ENCODE peak calls at places on chromosomes 3 and 15, in six cellular contexts. One of them, this sample, is unnamed.

GRCh38 chr15:80185152-80185551 is 32.4 kb downstream of the FAH start:
- DNase-seq in stimulated activated CD4-positive, alpha-beta T cell treated with anti-CD3 and anti-CD28 coated beads, Interleukin-2, amount 100 ng/mL, for 48 hours: no peak
- DNase-seq in lung microvascular endothelial cell: no peak
- DNase-seq in CD4-positive, alpha-beta T cell: no peak
- DNase-seq in foreskin fibroblast: no peak
- DNase-seq in NCI-H524 treated with DMSO at 0.1 percent for 48 hours: no peak
- DNase-seq in this sample: no peak

GRCh38 chr3:192727032-192727847 is at the start of gene FGF12:
- DNase-seq in stimulated activated CD4-positive, alpha-beta T cell treated with anti-CD3 and anti-CD28 coated beads, Interleukin-2, amount 100 ng/mL, for 48 hours: no peak
- DNase-seq in lung microvascular endothelial cell: peak
- DNase-seq in CD4-positive, alpha-beta T cell: no peak
- DNase-seq in foreskin fibroblast: no peak
- DNase-seq in NCI-H524 treated with DMSO at 0.1 percent for 48 hours: peak
- DNase-seq in this sample: no peak

GRCh38 chr15:39296955-39297354 is 283.9 kb upstream of the THBS1 start:
- DNase-seq in stimulated activated CD4-positive, alpha-beta T cell treated with anti-CD3 and anti-CD28 coated beads, Interleukin-2, amount 100 ng/mL, for 48 hours: no peak
- DNase-seq in lung microvascular endothelial cell: no peak
- DNase-seq in CD4-positive, alpha-beta T cell: no peak
- DNase-seq in foreskin fibroblast: no peak
- DNase-seq in NCI-H524 treated with DMSO at 0.1 percent for 48 hours: no peak
- DNase-seq in this sample: no peak

GRCh38 chr15:31261266-31262142 is 65.1 kb upstream of the KLF13 start:
- DNase-seq in stimulated activated CD4-positive, alpha-beta T cell treated with anti-CD3 and anti-CD28 coated beads, Interleukin-2, amount 100 ng/mL, for 48 hours: no peak
- DNase-seq in lung microvascular endothelial cell: no peak
- DNase-seq in CD4-positive, alpha-beta T cell: no peak
- DNase-seq in foreskin fibroblast: no peak
- DNase-seq in NCI-H524 treated with DMSO at 0.1 percent for 48 hours: no peak
- DNase-seq in this sample: no peak

GRCh38 chr15:77821188-77821958 is 188.7 kb upstream of the LINGO1 start:
- DNase-seq in stimulated activated CD4-positive, alpha-beta T cell treated with anti-CD3 and anti-CD28 coated beads, Interleukin-2, amount 100 ng/mL, for 48 hours: peak
- DNase-seq in lung microvascular endothelial cell: peak
- DNase-seq in CD4-positive, alpha-beta T cell: no peak
- DNase-seq in foreskin fibroblast: peak
- DNase-seq in NCI-H524 treated with DMSO at 0.1 percent for 48 hours: no peak
- DNase-seq in this sample: no peak

GRCh38 chr3:170162630-170163029 is 18.9 kb downstream of the PHC3 start:
- DNase-seq in stimulated activated CD4-positive, alpha-beta T cell treated with anti-CD3 and anti-CD28 coated beads, Interleukin-2, amount 100 ng/mL, for 48 hours: no peak
- DNase-seq in lung microvascular endothelial cell: no peak
- DNase-seq in CD4-positive, alpha-beta T cell: no peak
- DNase-seq in foreskin fibroblast: no peak
- DNase-seq in NCI-H524 treated with DMSO at 0.1 percent for 48 hours: no peak
- DNase-seq in this sample: no peak

GRCh38 chr3:32922078-32922477 is 29.4 kb upstream of the CCR4 start:
- DNase-seq in stimulated activated CD4-positive, alpha-beta T cell treated with anti-CD3 and anti-CD28 coated beads, Interleukin-2, amount 100 ng/mL, for 48 hours: no peak
- DNase-seq in lung microvascular endothelial cell: no peak
- DNase-seq in CD4-positive, alpha-beta T cell: no peak
- DNase-seq in foreskin fibroblast: no peak
- DNase-seq in NCI-H524 treated with DMSO at 0.1 percent for 48 hours: no peak
- DNase-seq in this sample: no peak

GRCh38 chr3:141105828-141106628 is 54.9 kb downstream of the SPSB4 start:
- DNase-seq in stimulated activated CD4-positive, alpha-beta T cell treated with anti-CD3 and anti-CD28 coated beads, Interleukin-2, amount 100 ng/mL, for 48 hours: peak
- DNase-seq in lung microvascular endothelial cell: peak
- DNase-seq in CD4-positive, alpha-beta T cell: peak
- DNase-seq in foreskin fibroblast: peak
- DNase-seq in NCI-H524 treated with DMSO at 0.1 percent for 48 hours: peak
- DNase-seq in this sample: no peak

GRCh38 chr3:72258786-72259185 is 473.8 kb upstream of the PROK2 start:
- DNase-seq in stimulated activated CD4-positive, alpha-beta T cell treated with anti-CD3 and anti-CD28 coated beads, Interleukin-2, amount 100 ng/mL, for 48 hours: no peak
- DNase-seq in lung microvascular endothelial cell: no peak
- DNase-seq in CD4-positive, alpha-beta T cell: no peak
- DNase-seq in foreskin fibroblast: no peak
- DNase-seq in NCI-H524 treated with DMSO at 0.1 percent for 48 hours: peak
- DNase-seq in this sample: no peak

GRCh38 chr3:194908972-194909371 is 223.3 kb downstream of the FAM43A start:
- DNase-seq in stimulated activated CD4-positive, alpha-beta T cell treated with anti-CD3 and anti-CD28 coated beads, Interleukin-2, amount 100 ng/mL, for 48 hours: no peak
- DNase-seq in lung microvascular endothelial cell: no peak
- DNase-seq in CD4-positive, alpha-beta T cell: no peak
- DNase-seq in foreskin fibroblast: no peak
- DNase-seq in NCI-H524 treated with DMSO at 0.1 percent for 48 hours: no peak
- DNase-seq in this sample: no peak

GRCh38 chr3:133608405-133608804 is 34.9 kb downstream of the CDV3 start:
- DNase-seq in stimulated activated CD4-positive, alpha-beta T cell treated with anti-CD3 and anti-CD28 coated beads, Interleukin-2, amount 100 ng/mL, for 48 hours: no peak
- DNase-seq in lung microvascular endothelial cell: no peak
- DNase-seq in CD4-positive, alpha-beta T cell: no peak
- DNase-seq in foreskin fibroblast: no peak
- DNase-seq in NCI-H524 treated with DMSO at 0.1 percent for 48 hours: no peak
- DNase-seq in this sample: no peak

GRCh38 chr3:141050576-141050912 is 603 bp upstream of the SPSB4 start:
- DNase-seq in stimulated activated CD4-positive, alpha-beta T cell treated with anti-CD3 and anti-CD28 coated beads, Interleukin-2, amount 100 ng/mL, for 48 hours: no peak
- DNase-seq in lung microvascular endothelial cell: no peak
- DNase-seq in CD4-positive, alpha-beta T cell: no peak
- DNase-seq in foreskin fibroblast: no peak
- DNase-seq in NCI-H524 treated with DMSO at 0.1 percent for 48 hours: no peak
- DNase-seq in this sample: no peak

GRCh38 chr3:58167431-58168351 is 43.1 kb downstream of the DNASE1L3 start:
- DNase-seq in stimulated activated CD4-positive, alpha-beta T cell treated with anti-CD3 and anti-CD28 coated beads, Interleukin-2, amount 100 ng/mL, for 48 hours: peak
- DNase-seq in lung microvascular endothelial cell: peak
- DNase-seq in CD4-positive, alpha-beta T cell: peak
- DNase-seq in foreskin fibroblast: peak
- DNase-seq in NCI-H524 treated with DMSO at 0.1 percent for 48 hours: no peak
- DNase-seq in this sample: peak

GRCh38 chr3:147652682-147653081 is 243.5 kb downstream of the ZIC1 start:
- DNase-seq in stimulated activated CD4-positive, alpha-beta T cell treated with anti-CD3 and anti-CD28 coated beads, Interleukin-2, amount 100 ng/mL, for 48 hours: no peak
- DNase-seq in lung microvascular endothelial cell: no peak
- DNase-seq in CD4-positive, alpha-beta T cell: no peak
- DNase-seq in foreskin fibroblast: no peak
- DNase-seq in NCI-H524 treated with DMSO at 0.1 percent for 48 hours: no peak
- DNase-seq in this sample: no peak

GRCh38 chr15:101652783-101653430 is 726 bp upstream of the TM2D3 start:
- DNase-seq in stimulated activated CD4-positive, alpha-beta T cell treated with anti-CD3 and anti-CD28 coated beads, Interleukin-2, amount 100 ng/mL, for 48 hours: no peak
- DNase-seq in lung microvascular endothelial cell: no peak
- DNase-seq in CD4-positive, alpha-beta T cell: no peak
- DNase-seq in foreskin fibroblast: peak
- DNase-seq in NCI-H524 treated with DMSO at 0.1 percent for 48 hours: no peak
- DNase-seq in this sample: no peak

GRCh38 chr3:188076176-188076575 is 77.8 kb upstream of the LPP start:
- DNase-seq in stimulated activated CD4-positive, alpha-beta T cell treated with anti-CD3 and anti-CD28 coated beads, Interleukin-2, amount 100 ng/mL, for 48 hours: no peak
- DNase-seq in lung microvascular endothelial cell: no peak
- DNase-seq in CD4-positive, alpha-beta T cell: no peak
- DNase-seq in foreskin fibroblast: no peak
- DNase-seq in NCI-H524 treated with DMSO at 0.1 percent for 48 hours: no peak
- DNase-seq in this sample: no peak

GRCh38 chr3:124812291-124813265 is 74.6 kb downstream of the ITGB5 start:
- DNase-seq in stimulated activated CD4-positive, alpha-beta T cell treated with anti-CD3 and anti-CD28 coated beads, Interleukin-2, amount 100 ng/mL, for 48 hours: no peak
- DNase-seq in lung microvascular endothelial cell: peak
- DNase-seq in CD4-positive, alpha-beta T cell: no peak
- DNase-seq in foreskin fibroblast: peak
- DNase-seq in NCI-H524 treated with DMSO at 0.1 percent for 48 hours: no peak
- DNase-seq in this sample: no peak

GRCh38 chr3:151561878-151562277 is 101.0 kb upstream of the IGSF10 start:
- DNase-seq in stimulated activated CD4-positive, alpha-beta T cell treated with anti-CD3 and anti-CD28 coated beads, Interleukin-2, amount 100 ng/mL, for 48 hours: no peak
- DNase-seq in lung microvascular endothelial cell: no peak
- DNase-seq in CD4-positive, alpha-beta T cell: no peak
- DNase-seq in foreskin fibroblast: no peak
- DNase-seq in NCI-H524 treated with DMSO at 0.1 percent for 48 hours: no peak
- DNase-seq in this sample: no peak

GRCh38 chr3:135784557-135784956 is 181.0 kb upstream of the PPP2R3A start:
- DNase-seq in stimulated activated CD4-positive, alpha-beta T cell treated with anti-CD3 and anti-CD28 coated beads, Interleukin-2, amount 100 ng/mL, for 48 hours: no peak
- DNase-seq in lung microvascular endothelial cell: no peak
- DNase-seq in CD4-positive, alpha-beta T cell: no peak
- DNase-seq in foreskin fibroblast: no peak
- DNase-seq in NCI-H524 treated with DMSO at 0.1 percent for 48 hours: no peak
- DNase-seq in this sample: no peak

GRCh38 chr3:137759505-137759904 is 4.6 kb upstream of the SOX14 start:
- DNase-seq in stimulated activated CD4-positive, alpha-beta T cell treated with anti-CD3 and anti-CD28 coated beads, Interleukin-2, amount 100 ng/mL, for 48 hours: no peak
- DNase-seq in lung microvascular endothelial cell: no peak
- DNase-seq in CD4-positive, alpha-beta T cell: no peak
- DNase-seq in foreskin fibroblast: no peak
- DNase-seq in NCI-H524 treated with DMSO at 0.1 percent for 48 hours: no peak
- DNase-seq in this sample: no peak

GRCh38 chr3:33704891-33705290 is 13.2 kb downstream of the CLASP2 start:
- DNase-seq in stimulated activated CD4-positive, alpha-beta T cell treated with anti-CD3 and anti-CD28 coated beads, Interleukin-2, amount 100 ng/mL, for 48 hours: no peak
- DNase-seq in lung microvascular endothelial cell: no peak
- DNase-seq in CD4-positive, alpha-beta T cell: no peak
- DNase-seq in foreskin fibroblast: no peak
- DNase-seq in NCI-H524 treated with DMSO at 0.1 percent for 48 hours: no peak
- DNase-seq in this sample: no peak

GRCh38 chr3:189204467-189204866 is 32.7 kb downstream of the TPRG1 start:
- DNase-seq in stimulated activated CD4-positive, alpha-beta T cell treated with anti-CD3 and anti-CD28 coated beads, Interleukin-2, amount 100 ng/mL, for 48 hours: no peak
- DNase-seq in lung microvascular endothelial cell: no peak
- DNase-seq in CD4-positive, alpha-beta T cell: no peak
- DNase-seq in foreskin fibroblast: peak
- DNase-seq in NCI-H524 treated with DMSO at 0.1 percent for 48 hours: no peak
- DNase-seq in this sample: no peak

GRCh38 chr3:155018621-155019330 is 61.3 kb upstream of the MME start:
- DNase-seq in stimulated activated CD4-positive, alpha-beta T cell treated with anti-CD3 and anti-CD28 coated beads, Interleukin-2, amount 100 ng/mL, for 48 hours: no peak
- DNase-seq in lung microvascular endothelial cell: peak
- DNase-seq in CD4-positive, alpha-beta T cell: no peak
- DNase-seq in foreskin fibroblast: no peak
- DNase-seq in NCI-H524 treated with DMSO at 0.1 percent for 48 hours: no peak
- DNase-seq in this sample: no peak

GRCh38 chr3:47318921-47319320 is 36.2 kb downstream of the KLHL18 start:
- DNase-seq in stimulated activated CD4-positive, alpha-beta T cell treated with anti-CD3 and anti-CD28 coated beads, Interleukin-2, amount 100 ng/mL, for 48 hours: no peak
- DNase-seq in lung microvascular endothelial cell: no peak
- DNase-seq in CD4-positive, alpha-beta T cell: no peak
- DNase-seq in foreskin fibroblast: no peak
- DNase-seq in NCI-H524 treated with DMSO at 0.1 percent for 48 hours: no peak
- DNase-seq in this sample: no peak

GRCh38 chr3:50675179-50676030 is 678 bp downstream of the DOCK3 start:
- DNase-seq in stimulated activated CD4-positive, alpha-beta T cell treated with anti-CD3 and anti-CD28 coated beads, Interleukin-2, amount 100 ng/mL, for 48 hours: peak
- DNase-seq in lung microvascular endothelial cell: no peak
- DNase-seq in CD4-positive, alpha-beta T cell: peak
- DNase-seq in foreskin fibroblast: no peak
- DNase-seq in NCI-H524 treated with DMSO at 0.1 percent for 48 hours: no peak
- DNase-seq in this sample: peak

GRCh38 chr3:143885803-143886427 is 37.6 kb upstream of the SLC9A9 start:
- DNase-seq in stimulated activated CD4-positive, alpha-beta T cell treated with anti-CD3 and anti-CD28 coated beads, Interleukin-2, amount 100 ng/mL, for 48 hours: peak
- DNase-seq in lung microvascular endothelial cell: peak
- DNase-seq in CD4-positive, alpha-beta T cell: no peak
- DNase-seq in foreskin fibroblast: peak
- DNase-seq in NCI-H524 treated with DMSO at 0.1 percent for 48 hours: no peak
- DNase-seq in this sample: no peak

GRCh38 chr3:124671123-124671522 is 59.1 kb upstream of the UMPS start:
- DNase-seq in stimulated activated CD4-positive, alpha-beta T cell treated with anti-CD3 and anti-CD28 coated beads, Interleukin-2, amount 100 ng/mL, for 48 hours: no peak
- DNase-seq in lung microvascular endothelial cell: peak
- DNase-seq in CD4-positive, alpha-beta T cell: no peak
- DNase-seq in foreskin fibroblast: no peak
- DNase-seq in NCI-H524 treated with DMSO at 0.1 percent for 48 hours: no peak
- DNase-seq in this sample: no peak

GRCh38 chr15:78368115-78368514 is 28.0 kb downstream of the CRABP1 start:
- DNase-seq in stimulated activated CD4-positive, alpha-beta T cell treated with anti-CD3 and anti-CD28 coated beads, Interleukin-2, amount 100 ng/mL, for 48 hours: no peak
- DNase-seq in lung microvascular endothelial cell: no peak
- DNase-seq in CD4-positive, alpha-beta T cell: no peak
- DNase-seq in foreskin fibroblast: no peak
- DNase-seq in NCI-H524 treated with DMSO at 0.1 percent for 48 hours: no peak
- DNase-seq in this sample: no peak

GRCh38 chr3:10986592-10986991 is 6.0 kb upstream of the SLC6A1 start:
- DNase-seq in stimulated activated CD4-positive, alpha-beta T cell treated with anti-CD3 and anti-CD28 coated beads, Interleukin-2, amount 100 ng/mL, for 48 hours: no peak
- DNase-seq in lung microvascular endothelial cell: no peak
- DNase-seq in CD4-positive, alpha-beta T cell: no peak
- DNase-seq in foreskin fibroblast: no peak
- DNase-seq in NCI-H524 treated with DMSO at 0.1 percent for 48 hours: no peak
- DNase-seq in this sample: no peak

GRCh38 chr15:92839696-92840095 is 60.4 kb upstream of the CHD2 start:
- DNase-seq in stimulated activated CD4-positive, alpha-beta T cell treated with anti-CD3 and anti-CD28 coated beads, Interleukin-2, amount 100 ng/mL, for 48 hours: no peak
- DNase-seq in lung microvascular endothelial cell: no peak
- DNase-seq in CD4-positive, alpha-beta T cell: no peak
- DNase-seq in foreskin fibroblast: no peak
- DNase-seq in NCI-H524 treated with DMSO at 0.1 percent for 48 hours: peak
- DNase-seq in this sample: no peak

GRCh38 chr3:173732237-173732636 is 334.7 kb downstream of the NLGN1 start:
- DNase-seq in stimulated activated CD4-positive, alpha-beta T cell treated with anti-CD3 and anti-CD28 coated beads, Interleukin-2, amount 100 ng/mL, for 48 hours: no peak
- DNase-seq in lung microvascular endothelial cell: peak
- DNase-seq in CD4-positive, alpha-beta T cell: no peak
- DNase-seq in foreskin fibroblast: no peak
- DNase-seq in NCI-H524 treated with DMSO at 0.1 percent for 48 hours: no peak
- DNase-seq in this sample: no peak

GRCh38 chr3:44825264-44825925 is 36.3 kb upstream of the TMEM42 start:
- DNase-seq in stimulated activated CD4-positive, alpha-beta T cell treated with anti-CD3 and anti-CD28 coated beads, Interleukin-2, amount 100 ng/mL, for 48 hours: no peak
- DNase-seq in lung microvascular endothelial cell: peak
- DNase-seq in CD4-positive, alpha-beta T cell: no peak
- DNase-seq in foreskin fibroblast: peak
- DNase-seq in NCI-H524 treated with DMSO at 0.1 percent for 48 hours: no peak
- DNase-seq in this sample: no peak

GRCh38 chr3:58824285-58824684 is 157.7 kb upstream of the FAM3D start:
- DNase-seq in stimulated activated CD4-positive, alpha-beta T cell treated with anti-CD3 and anti-CD28 coated beads, Interleukin-2, amount 100 ng/mL, for 48 hours: peak
- DNase-seq in lung microvascular endothelial cell: peak
- DNase-seq in CD4-positive, alpha-beta T cell: no peak
- DNase-seq in foreskin fibroblast: peak
- DNase-seq in NCI-H524 treated with DMSO at 0.1 percent for 48 hours: peak
- DNase-seq in this sample: no peak

GRCh38 chr15:37099321-37100108 is 834 bp downstream of the MEIS2 start:
- DNase-seq in stimulated activated CD4-positive, alpha-beta T cell treated with anti-CD3 and anti-CD28 coated beads, Interleukin-2, amount 100 ng/mL, for 48 hours: no peak
- DNase-seq in lung microvascular endothelial cell: peak
- DNase-seq in CD4-positive, alpha-beta T cell: no peak
- DNase-seq in foreskin fibroblast: no peak
- DNase-seq in NCI-H524 treated with DMSO at 0.1 percent for 48 hours: peak
- DNase-seq in this sample: no peak

GRCh38 chr3:185865277-185865676 is 40.4 kb upstream of the IGF2BP2 start:
- DNase-seq in stimulated activated CD4-positive, alpha-beta T cell treated with anti-CD3 and anti-CD28 coated beads, Interleukin-2, amount 100 ng/mL, for 48 hours: no peak
- DNase-seq in lung microvascular endothelial cell: no peak
- DNase-seq in CD4-positive, alpha-beta T cell: no peak
- DNase-seq in foreskin fibroblast: no peak
- DNase-seq in NCI-H524 treated with DMSO at 0.1 percent for 48 hours: no peak
- DNase-seq in this sample: no peak

GRCh38 chr3:194298331-194299227 is 52.5 kb downstream of the CPN2 start:
- DNase-seq in stimulated activated CD4-positive, alpha-beta T cell treated with anti-CD3 and anti-CD28 coated beads, Interleukin-2, amount 100 ng/mL, for 48 hours: no peak
- DNase-seq in lung microvascular endothelial cell: no peak
- DNase-seq in CD4-positive, alpha-beta T cell: no peak
- DNase-seq in foreskin fibroblast: no peak
- DNase-seq in NCI-H524 treated with DMSO at 0.1 percent for 48 hours: no peak
- DNase-seq in this sample: no peak

GRCh38 chr3:55443346-55443745 is 43.8 kb downstream of the WNT5A start:
- DNase-seq in stimulated activated CD4-positive, alpha-beta T cell treated with anti-CD3 and anti-CD28 coated beads, Interleukin-2, amount 100 ng/mL, for 48 hours: no peak
- DNase-seq in lung microvascular endothelial cell: no peak
- DNase-seq in CD4-positive, alpha-beta T cell: no peak
- DNase-seq in foreskin fibroblast: no peak
- DNase-seq in NCI-H524 treated with DMSO at 0.1 percent for 48 hours: no peak
- DNase-seq in this sample: no peak

GRCh38 chr15:40090774-40091455 is 17.8 kb downstream of the BMF start:
- DNase-seq in stimulated activated CD4-positive, alpha-beta T cell treated with anti-CD3 and anti-CD28 coated beads, Interleukin-2, amount 100 ng/mL, for 48 hours: no peak
- DNase-seq in lung microvascular endothelial cell: no peak
- DNase-seq in CD4-positive, alpha-beta T cell: no peak
- DNase-seq in foreskin fibroblast: no peak
- DNase-seq in NCI-H524 treated with DMSO at 0.1 percent for 48 hours: no peak
- DNase-seq in this sample: no peak

This sample was measured in T-helper 17 cell.